ENCODE peak calls at places on chromosomes 4 and X, in five cellular contexts. J is cardiac fibroblast, Q is PC-9, Y is AG09309, N is stomach. K is an unnamed sample.

GRCh38 chr4:182507808-182508207 is 264.6 kb downstream of the TENM3 start:
- DNase-seq in J (no peak), Q (no peak), Y (no peak), N (no peak), K (no peak)

GRCh38 chr4:38804654-38805295 is at the start of gene TLR1:
- DNase-seq in J (peak), Q (peak), Y (peak), N (no peak), K (peak)

GRCh38 chr4:20809796-20810195 is 109.5 kb downstream of the PACRGL start:
- DNase-seq in J (no peak), Q (peak), Y (no peak), N (no peak), K (no peak)

GRCh38 chr4:163991268-163991667 is 496.8 kb downstream of the TMA16 start:
- DNase-seq in J (no peak), Q (no peak), Y (no peak), N (no peak), K (no peak)

GRCh38 chr4:53800741-53801140 is 209.5 kb upstream of the LNX1 start:
- DNase-seq in J (no peak), Q (no peak), Y (no peak), N (no peak), K (peak)

GRCh38 chr4:4686396-4686795 is 144.5 kb upstream of the STX18 start:
- DNase-seq in J (no peak), Q (no peak), Y (no peak), N (no peak), K (no peak)

GRCh38 chrX:39957816-39958561 is 139.8 kb downstream of the BCOR start:
- DNase-seq in J (peak), Q (no peak), Y (peak), N (no peak), K (peak)

GRCh38 chr4:98746530-98746929 is 88.1 kb upstream of the TSPAN5 start:
- DNase-seq in J (peak), Q (peak), Y (no peak), N (no peak), K (peak)

GRCh38 chr4:87382116-87382515 is 8.9 kb downstream of the HSD17B11 start:
- DNase-seq in J (no peak), Q (no peak), Y (no peak), N (no peak), K (no peak)

GRCh38 chrX:21932277-21932996 is 8.1 kb upstream of the SMS start:
- DNase-seq in J (peak), Q (peak), Y (peak), N (no peak), K (peak)

GRCh38 chr4:17681921-17682566 is 67.6 kb downstream of the MED28 start:
- DNase-seq in J (no peak), Q (no peak), Y (no peak), N (no peak), K (no peak)

GRCh38 chr4:188411805-188412204 is 272.6 kb downstream of the TRIML1 start:
- DNase-seq in J (no peak), Q (no peak), Y (no peak), N (no peak), K (no peak)

GRCh38 chr4:141154725-141155124 is 21.5 kb upstream of the RNF150 start:
- DNase-seq in J (no peak), Q (no peak), Y (no peak), N (no peak), K (no peak)

GRCh38 chr4:183478926-183479325 is 25.9 kb upstream of the ING2 start:
- DNase-seq in J (no peak), Q (no peak), Y (no peak), N (no peak), K (peak)

GRCh38 chr4:79413032-79413431 is 5.0 kb upstream of the GK2 start:
- DNase-seq in J (no peak), Q (no peak), Y (no peak), N (no peak), K (no peak)

DNA sequence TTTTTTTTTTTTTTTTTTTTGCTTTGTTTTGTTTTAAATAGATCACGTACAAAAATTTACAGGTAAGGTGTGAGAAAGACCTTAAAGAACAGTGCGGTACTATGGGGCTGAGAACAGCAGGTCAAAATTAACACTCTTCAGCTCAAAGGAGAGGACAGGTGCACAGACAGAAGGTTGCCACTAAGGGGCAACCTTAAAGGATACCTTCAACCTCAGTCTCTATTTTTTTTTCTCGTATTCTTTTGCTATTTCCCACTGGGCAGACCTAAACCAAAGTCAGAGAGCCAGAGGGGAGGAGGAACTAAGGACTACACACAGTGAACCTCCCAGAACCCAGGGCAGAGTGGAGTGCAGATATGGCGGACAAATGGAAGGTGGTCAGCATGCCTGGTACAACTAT is 1984.3 kb upstream of the IGFBP7 start:
- DNase-seq in J (no peak), Q (no peak), Y (no peak), N (no peak), K (no peak)
- TF ChIP-seq CTCF in J (no peak), Q (no peak), Y (no peak), N (no peak), K (no peak)

GRCh38 chr4:180059216-180059881 is 2183.9 kb upstream of the TENM3 start:
- DNase-seq in J (peak), Q (no peak), Y (no peak), N (no peak), K (peak)

GRCh38 chr4:180060159-180060889 is 2182.9 kb upstream of the TENM3 start:
- DNase-seq in J (peak), Q (no peak), Y (no peak), N (no peak), K (no peak)

GRCh38 chr4:180058731-180059215 is 2184.4 kb upstream of the TENM3 start:
- DNase-seq in J (peak), Q (no peak), Y (no peak), N (no peak), K (no peak)

GRCh38 chr4:180057891-180058643 is 2185.1 kb upstream of the TENM3 start:
- DNase-seq in J (peak), Q (no peak), Y (no peak), N (no peak), K (no peak)

DNA sequence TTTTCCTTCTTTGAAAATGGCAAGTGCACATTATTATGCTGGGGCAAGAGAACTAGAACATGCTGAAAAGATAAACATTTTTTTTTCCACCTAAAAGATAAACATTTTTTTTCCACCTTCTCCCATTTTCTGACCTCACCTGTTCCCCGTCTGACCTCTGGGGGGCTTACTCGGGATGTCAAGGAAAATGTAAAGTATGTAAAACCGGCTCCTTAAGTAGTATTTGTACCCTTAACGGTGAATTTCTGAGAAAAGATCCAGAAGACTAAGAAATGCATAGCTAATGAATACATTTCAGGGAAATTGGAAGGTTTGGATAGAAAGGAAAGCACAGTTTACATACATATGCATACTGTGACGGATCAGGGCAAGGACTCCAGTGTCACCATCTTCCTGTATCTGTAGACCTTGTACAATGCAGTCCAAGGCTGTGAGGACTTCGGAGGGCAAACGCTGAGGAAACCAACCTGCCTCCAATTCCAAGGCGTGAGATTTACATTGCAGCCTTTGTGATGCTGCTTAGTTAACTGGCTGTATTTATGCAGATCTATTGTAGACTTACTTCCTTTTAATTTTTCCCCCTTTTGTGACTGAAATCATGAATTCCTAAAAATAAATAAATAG is 2185.9 kb upstream of the TENM3 start:
- DNase-seq in J (peak), Q (no peak), Y (no peak), N (no peak), K (peak)
- H3K4me3 ChIP-seq in J (no peak), Q (no peak), Y (no peak), N (no peak), K (no peak)

GRCh38 chrX:53190363-53190960 is 34.5 kb downstream of the KDM5C start:
- DNase-seq in J (peak), Q (no peak), Y (no peak), N (no peak), K (no peak)
- TF ChIP-seq CTCF in J (no peak), Q (no peak), Y (peak), N (no peak), K (no peak)

GRCh38 chr4:72567036-72567435 is 2.0 kb downstream of the ADAMTS3 start:
- DNase-seq in J (no peak), Q (no peak), Y (no peak), N (no peak), K (no peak)
- H3K4me3 ChIP-seq in J (no peak), Q (no peak), Y (no peak), N (peak), K (peak)

DNA sequence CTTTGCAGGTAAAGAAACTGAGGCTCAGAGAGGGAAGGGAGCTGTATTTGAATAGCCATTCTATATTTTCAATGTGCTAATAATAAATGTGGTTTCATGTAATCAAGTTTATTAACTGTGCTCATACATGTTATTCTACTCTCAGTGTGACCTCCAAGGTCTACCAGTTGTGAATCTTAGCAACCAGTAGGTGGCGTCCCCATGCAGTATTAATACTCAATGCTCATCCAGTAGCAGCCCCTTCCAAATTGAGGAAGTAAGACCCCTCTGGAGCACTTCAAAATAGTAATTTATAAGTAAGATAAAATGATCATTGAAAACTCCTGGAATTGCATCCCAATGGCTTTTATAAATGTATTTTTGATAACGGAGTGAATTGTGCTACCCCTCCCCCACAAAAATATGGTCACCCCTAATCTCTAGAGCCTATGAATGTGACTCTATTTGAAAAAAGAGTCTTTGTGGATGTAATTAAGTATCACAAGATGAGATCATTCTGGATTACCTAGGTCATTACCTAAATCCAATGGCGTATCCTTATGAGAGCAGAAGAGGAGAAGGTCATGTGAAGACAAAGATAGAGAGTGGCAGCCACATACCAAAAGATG is 20.4 kb upstream of the SEPSECS start:
- DNase-seq in J (peak), Q (peak), Y (no peak), N (peak), K (no peak)
- TF ChIP-seq CTCF in J (peak), Q (peak), Y (peak), N (no peak), K (peak)

GRCh38 chr4:7066493-7066892 is 1.4 kb downstream of the GRPEL1 start:
- DNase-seq in J (no peak), Q (no peak), Y (no peak), N (no peak), K (no peak)
- H3K4me3 ChIP-seq in J (no peak), Q (peak), Y (no peak), N (peak), K (peak)

DNA sequence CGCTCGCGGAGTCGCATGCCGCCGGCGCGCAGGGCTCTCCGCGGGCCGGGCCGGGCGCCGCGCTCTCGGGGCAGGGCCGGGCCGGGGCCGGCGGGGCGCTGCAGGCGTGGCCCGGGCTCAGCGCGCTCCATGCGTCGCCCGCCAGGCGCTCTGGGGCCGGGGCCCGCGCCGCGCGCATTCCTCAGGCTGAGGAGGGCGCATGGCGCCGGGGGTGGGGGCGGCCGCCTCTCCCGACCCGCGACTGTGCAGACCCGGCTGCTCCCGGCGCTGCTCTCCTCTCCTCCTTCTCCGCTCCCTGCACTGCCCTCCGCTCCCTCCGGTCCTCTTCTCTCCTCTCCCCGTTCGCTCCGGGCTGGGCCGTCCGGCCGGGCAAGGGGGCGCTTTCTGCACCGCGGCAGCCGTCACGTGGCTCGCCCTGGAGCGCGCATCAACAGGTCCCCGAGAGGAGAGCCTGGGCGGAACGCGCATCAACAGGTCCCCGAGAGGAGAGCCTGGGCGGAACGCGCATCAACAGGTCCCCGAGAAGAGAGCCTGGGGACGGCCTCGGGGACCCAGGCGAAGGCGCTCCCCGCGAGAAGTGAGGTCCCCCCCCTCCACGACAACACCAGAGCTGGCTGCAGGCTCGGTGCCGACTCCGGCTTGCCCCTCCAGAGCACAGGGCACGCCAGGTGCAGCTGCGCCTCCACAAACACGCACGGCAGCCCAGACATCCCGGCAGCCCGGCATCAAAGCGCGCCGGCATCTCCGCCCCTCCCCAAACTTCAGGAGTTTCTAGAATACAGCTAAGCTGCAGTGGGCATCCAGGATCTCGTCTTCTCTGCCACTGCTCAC is 12.9 kb downstream of the PPP2R3B start:
- DNase-seq in J (peak), Q (no peak), Y (no peak), N (no peak), K (peak)
- TF ChIP-seq CTCF in J (no peak), Q (no peak), Y (no peak), N (no peak), K (no peak)

GRCh38 chrX:134547047-134547679 is 87.2 kb downstream of the HPRT1 start:
- DNase-seq in J (peak), Q (no peak), Y (no peak), N (no peak), K (no peak)
- H3K4me3 ChIP-seq in J (peak), Q (peak), Y (peak), N (no peak), K (peak)

DNA sequence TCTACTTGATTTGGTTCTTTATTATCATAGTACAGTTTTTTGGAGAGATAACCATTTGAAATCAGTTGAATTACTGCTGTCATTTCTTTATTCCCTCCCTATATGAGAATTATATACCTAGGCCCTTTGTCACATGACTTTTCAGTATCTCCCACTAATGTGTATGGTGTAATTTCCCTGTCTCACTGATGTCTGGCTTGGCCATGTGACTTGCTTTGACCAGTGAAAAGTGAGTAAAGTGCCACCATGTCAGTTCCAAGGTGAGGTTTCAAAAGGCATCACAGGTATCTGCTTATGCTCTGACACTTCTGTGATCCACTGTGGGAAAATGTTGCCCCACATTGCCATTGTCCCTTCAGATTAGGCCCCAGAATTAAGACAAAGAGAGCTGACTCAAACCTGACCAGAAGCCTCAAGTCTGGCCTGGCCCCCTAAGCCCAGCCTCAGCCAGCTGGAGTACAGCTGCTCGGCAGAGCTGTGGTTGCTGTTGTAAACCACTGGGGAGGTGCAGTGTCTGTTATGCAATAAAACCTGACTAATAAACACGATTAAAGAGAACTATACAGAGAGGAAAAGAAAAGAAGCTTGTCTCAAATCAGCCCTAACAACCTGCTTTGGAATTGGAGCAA is 27.5 kb downstream of the SETD7 start:
- DNase-seq in J (peak), Q (no peak), Y (peak), N (peak), K (peak)
- TF ChIP-seq CTCF in J (no peak), Q (no peak), Y (no peak), N (no peak), K (no peak)

DNA sequence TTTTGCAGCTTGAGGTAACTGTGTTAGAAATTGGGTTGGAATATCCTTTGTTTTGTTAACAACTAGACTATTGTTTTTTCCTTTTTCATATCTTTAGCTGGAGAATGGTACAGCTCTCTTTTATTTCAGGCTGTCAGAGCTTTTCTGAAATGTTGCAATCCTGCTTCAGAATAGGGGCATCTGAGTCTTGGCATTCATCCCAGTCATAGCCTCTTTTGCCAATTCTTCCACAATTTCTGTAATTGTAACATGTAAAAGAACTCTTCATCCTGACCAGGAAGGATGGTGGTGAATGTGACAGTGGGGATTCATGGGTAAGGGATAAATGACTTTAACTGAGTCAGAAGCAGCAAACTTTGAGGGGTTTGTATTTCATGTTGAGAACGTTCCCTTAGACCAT is 128.8 kb downstream of the FHIP1A start:
- DNase-seq in J (peak), Q (no peak), Y (no peak), N (no peak), K (peak)
- H3K4me3 ChIP-seq in J (no peak), Q (no peak), Y (no peak), N (no peak), K (no peak)